ENCODE peak calls at places on chromosomes 5 and 9, in ten cellular contexts. One of them, this sample, is unnamed.

GRCh38 chr5:43303242-43303641 is 10.0 kb downstream of the HMGCS1 start:
- DNase-seq in stimulated activated CD4-positive, alpha-beta T cell treated with anti-CD3 and anti-CD28 coated beads, TNF-alpha, amount 100 ng/mL, for 1 hour: no peak
- DNase-seq in GM23338: no peak
- DNase-seq in ecto neural progenitor cell: no peak
- DNase-seq in EH: no peak
- DNase-seq in caudate nucleus: no peak
- DNase-seq in AG09309: no peak
- DNase-seq in NCI-H1105 treated with DMSO at 0.1 percent for 48 hours: no peak
- DNase-seq in A549: no peak
- DNase-seq in stimulated activated CD8-positive, alpha-beta memory T cell treated with anti-CD3 and anti-CD28 coated beads, Interleukin-15, amount 100 ng/mL, for 24 hours: no peak
- DNase-seq in this sample: no peak

GRCh38 chr9:93023521-93023815 is 35.0 kb upstream of the SUSD3 start:
- DNase-seq in A549: no peak
- DNase-seq in NCI-H1105 treated with DMSO at 0.1 percent for 48 hours: no peak
- DNase-seq in EH: no peak
- DNase-seq in stimulated activated CD4-positive, alpha-beta T cell treated with anti-CD3 and anti-CD28 coated beads, TNF-alpha, amount 100 ng/mL, for 1 hour: no peak
- DNase-seq in caudate nucleus: no peak
- DNase-seq in stimulated activated CD8-positive, alpha-beta memory T cell treated with anti-CD3 and anti-CD28 coated beads, Interleukin-15, amount 100 ng/mL, for 24 hours: no peak
- DNase-seq in ecto neural progenitor cell: no peak
- DNase-seq in AG09309: no peak
- DNase-seq in GM23338: no peak
- DNase-seq in this sample: no peak

GRCh38 chr9:88092699-88093359 is 45.4 kb downstream of the SPATA31C2 start:
- DNase-seq in AG09309: no peak
- DNase-seq in stimulated activated CD8-positive, alpha-beta memory T cell treated with anti-CD3 and anti-CD28 coated beads, Interleukin-15, amount 100 ng/mL, for 24 hours: no peak
- DNase-seq in EH: no peak
- DNase-seq in GM23338: peak; percentile 21
- DNase-seq in stimulated activated CD4-positive, alpha-beta T cell treated with anti-CD3 and anti-CD28 coated beads, TNF-alpha, amount 100 ng/mL, for 1 hour: no peak
- DNase-seq in ecto neural progenitor cell: no peak
- DNase-seq in A549: no peak
- DNase-seq in NCI-H1105 treated with DMSO at 0.1 percent for 48 hours: no peak
- DNase-seq in caudate nucleus: no peak
- DNase-seq in this sample: no peak

GRCh38 chr9:123658792-123659191 is 271.1 kb downstream of the DENND1A start:
- DNase-seq in stimulated activated CD4-positive, alpha-beta T cell treated with anti-CD3 and anti-CD28 coated beads, TNF-alpha, amount 100 ng/mL, for 1 hour: no peak
- DNase-seq in GM23338: no peak
- DNase-seq in EH: no peak
- DNase-seq in stimulated activated CD8-positive, alpha-beta memory T cell treated with anti-CD3 and anti-CD28 coated beads, Interleukin-15, amount 100 ng/mL, for 24 hours: no peak
- DNase-seq in ecto neural progenitor cell: no peak
- DNase-seq in caudate nucleus: no peak
- DNase-seq in A549: no peak
- DNase-seq in AG09309: no peak
- DNase-seq in NCI-H1105 treated with DMSO at 0.1 percent for 48 hours: no peak
- DNase-seq in this sample: no peak

GRCh38 chr5:65076251-65076869 is 307.6 kb downstream of the CWC27 start:
- DNase-seq in stimulated activated CD4-positive, alpha-beta T cell treated with anti-CD3 and anti-CD28 coated beads, TNF-alpha, amount 100 ng/mL, for 1 hour: peak; percentile 10
- DNase-seq in caudate nucleus: no peak
- DNase-seq in NCI-H1105 treated with DMSO at 0.1 percent for 48 hours: no peak
- DNase-seq in AG09309: peak; percentile 46
- DNase-seq in A549: peak; percentile 52
- DNase-seq in stimulated activated CD8-positive, alpha-beta memory T cell treated with anti-CD3 and anti-CD28 coated beads, Interleukin-15, amount 100 ng/mL, for 24 hours: no peak
- DNase-seq in EH: peak; percentile 55
- DNase-seq in GM23338: peak; percentile 90
- DNase-seq in ecto neural progenitor cell: no peak
- DNase-seq in this sample: no peak

GRCh38 chr9:20872340-20872977 is 159.0 kb downstream of the HACD4 start:
- DNase-seq in EH: peak; percentile 95
- DNase-seq in AG09309: peak; percentile 76
- DNase-seq in NCI-H1105 treated with DMSO at 0.1 percent for 48 hours: no peak
- DNase-seq in GM23338: peak; percentile 76
- DNase-seq in ecto neural progenitor cell: no peak
- DNase-seq in caudate nucleus: no peak
- DNase-seq in stimulated activated CD8-positive, alpha-beta memory T cell treated with anti-CD3 and anti-CD28 coated beads, Interleukin-15, amount 100 ng/mL, for 24 hours: no peak
- DNase-seq in stimulated activated CD4-positive, alpha-beta T cell treated with anti-CD3 and anti-CD28 coated beads, TNF-alpha, amount 100 ng/mL, for 1 hour: no peak
- DNase-seq in A549: no peak
- DNase-seq in this sample: no peak

GRCh38 chr5:96453394-96453793 is 20.3 kb upstream of the PCSK1 start:
- DNase-seq in stimulated activated CD4-positive, alpha-beta T cell treated with anti-CD3 and anti-CD28 coated beads, TNF-alpha, amount 100 ng/mL, for 1 hour: no peak
- DNase-seq in NCI-H1105 treated with DMSO at 0.1 percent for 48 hours: no peak
- DNase-seq in stimulated activated CD8-positive, alpha-beta memory T cell treated with anti-CD3 and anti-CD28 coated beads, Interleukin-15, amount 100 ng/mL, for 24 hours: no peak
- DNase-seq in A549: no peak
- DNase-seq in caudate nucleus: no peak
- DNase-seq in ecto neural progenitor cell: no peak
- DNase-seq in GM23338: no peak
- DNase-seq in EH: no peak
- DNase-seq in AG09309: no peak
- DNase-seq in this sample: no peak

GRCh38 chr9:136438909-136439549 is 616 bp downstream of the INPP5E start:
- DNase-seq in stimulated activated CD4-positive, alpha-beta T cell treated with anti-CD3 and anti-CD28 coated beads, TNF-alpha, amount 100 ng/mL, for 1 hour: peak; percentile 20
- DNase-seq in caudate nucleus: no peak
- DNase-seq in NCI-H1105 treated with DMSO at 0.1 percent for 48 hours: no peak
- DNase-seq in AG09309: no peak
- DNase-seq in stimulated activated CD8-positive, alpha-beta memory T cell treated with anti-CD3 and anti-CD28 coated beads, Interleukin-15, amount 100 ng/mL, for 24 hours: peak; percentile 20
- DNase-seq in A549: peak; percentile 29
- DNase-seq in GM23338: peak; percentile 43
- DNase-seq in EH: peak; percentile 35
- DNase-seq in ecto neural progenitor cell: peak; percentile 67
- DNase-seq in this sample: peak; percentile 48